ENCODE peak calls at places on chromosomes 16 and 17, in seven cellular contexts. G is bronchial epithelial cell, X is tibial artery, V is thoracic aorta, Z is right atrium auricular region, L is pancreas, I is coronary artery. Q is an unnamed sample.

GRCh38 chr17:20852541-20853370 is 190.1 kb downstream of the USP22 start:
- DNase-seq in G (peak), X (peak), V (no peak), Z (peak), L (no peak), I (no peak), Q (peak)

GRCh38 chr16:53865492-53865863 is 161.5 kb downstream of the FTO start:
- DNase-seq in G (peak), X (no peak), V (no peak), Z (no peak), L (no peak), I (no peak), Q (no peak)

GRCh38 chr16:51407199-51407598 is 256.1 kb upstream of the SALL1 start:
- DNase-seq in G (peak), X (no peak), V (no peak), Z (no peak), L (no peak), I (no peak), Q (no peak)

GRCh38 chr17:76051071-76051467 is 21.2 kb downstream of the SRP68 start:
- DNase-seq in G (peak), X (no peak), V (no peak), Z (no peak), L (no peak), I (no peak), Q (no peak)

GRCh38 chr17:81025065-81025751 is 9.7 kb upstream of the BAIAP2 start:
- DNase-seq in G (no peak), X (no peak), V (no peak), Z (no peak), L (no peak), I (no peak), Q (peak)

GRCh38 chr16:84471966-84472365 is 32.5 kb downstream of the MEAK7 start:
- DNase-seq in G (no peak), X (no peak), V (no peak), Z (no peak), L (no peak), I (peak), Q (peak)

GRCh38 chr17:31073411-31073810 is 21.4 kb upstream of the NF1 start:
- DNase-seq in G (no peak), X (no peak), V (no peak), Z (no peak), L (no peak), I (no peak), Q (no peak)

GRCh38 chr17:36602030-36602737 is 801 bp downstream of the MRM1 start:
- DNase-seq in G (no peak), X (no peak), V (no peak), Z (no peak), L (peak), I (no peak), Q (peak)

GRCh38 chr17:57004944-57005579 is 27.1 kb downstream of the SCPEP1 start:
- DNase-seq in G (no peak), X (no peak), V (no peak), Z (no peak), L (no peak), I (peak), Q (no peak)

GRCh38 chr17:1684307-1685189 is at the start of gene PRPF8:
- DNase-seq in G (peak), X (peak), V (peak), Z (peak), L (peak), I (peak), Q (peak)

GRCh38 chr16:88853336-88853941 is 3.3 kb downstream of the GALNS start:
- DNase-seq in G (no peak), X (no peak), V (no peak), Z (no peak), L (no peak), I (no peak), Q (peak)

GRCh38 chr16:12153662-12154061 is 177.1 kb downstream of the SNX29 start:
- DNase-seq in G (no peak), X (no peak), V (no peak), Z (no peak), L (no peak), I (no peak), Q (no peak)

GRCh38 chr16:54577566-54578180 is 291.1 kb upstream of the IRX3 start:
- DNase-seq in G (no peak), X (no peak), V (no peak), Z (no peak), L (no peak), I (no peak), Q (no peak)

DNA sequence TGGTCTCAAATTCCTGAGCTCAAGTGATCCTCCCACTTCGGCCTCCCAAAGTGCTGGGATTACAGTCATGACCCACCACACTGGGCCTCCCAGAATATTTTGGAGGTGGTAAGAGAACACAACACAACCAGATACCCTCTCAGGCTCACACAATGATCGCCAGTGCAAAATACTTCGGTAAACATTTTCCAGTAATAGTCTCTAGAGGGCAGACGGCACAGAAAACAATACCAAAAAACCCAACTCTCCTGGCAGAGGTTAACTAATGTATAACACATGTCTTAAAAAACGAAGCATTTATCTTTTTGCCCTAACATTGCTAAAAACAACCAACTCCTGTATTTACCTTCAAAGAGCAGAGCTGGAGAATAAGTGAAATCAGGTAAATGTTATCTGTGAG is 10.5 kb downstream of the NUFIP2 start:
- DNase-seq in G (no peak), X (no peak), V (no peak), Z (no peak), L (no peak), I (no peak), Q (no peak)
- TF ChIP-seq CTCF in G (no peak), X (no peak), V (no peak), Z (no peak), L (no peak), I (no peak), Q (no peak)

GRCh38 chr17:63537991-63538692 is 12.1 kb upstream of the DCAF7 start:
- DNase-seq in G (no peak), X (peak), V (no peak), Z (no peak), L (no peak), I (no peak), Q (no peak)
- H3K4me3 ChIP-seq in G (no peak), X (peak), V (peak), Z (no peak), L (no peak), I (peak), Q (peak)

GRCh38 chr16:4693956-4694663 is 748 bp downstream of the NUDT16L1 start:
- DNase-seq in G (no peak), X (peak), V (no peak), Z (no peak), L (peak), I (no peak), Q (peak)
- TF ChIP-seq CTCF in G (no peak), X (no peak), V (no peak), Z (no peak), L (no peak), I (no peak), Q (no peak)

GRCh38 chr16:81180578-81180977 is 57.9 kb upstream of the BCO1 start:
- DNase-seq in G (no peak), X (no peak), V (no peak), Z (no peak), L (no peak), I (no peak), Q (no peak)
- H3K4me3 ChIP-seq in G (no peak), X (peak), V (peak), Z (peak), L (no peak), I (no peak), Q (no peak)

GRCh38 chr16:29315916-29316517 is 90.5 kb downstream of the NPIPB11 start:
- DNase-seq in G (no peak), X (peak), V (no peak), Z (no peak), L (no peak), I (no peak), Q (no peak)
- TF ChIP-seq CTCF in G (peak), X (peak), V (no peak), Z (no peak), L (no peak), I (no peak), Q (no peak)

GRCh38 chr17:50187741-50188520 is 13.5 kb downstream of the COL1A1 start:
- DNase-seq in G (no peak), X (no peak), V (no peak), Z (no peak), L (no peak), I (no peak), Q (no peak)

GRCh38 chr17:50188521-50189395 is 12.7 kb downstream of the COL1A1 start:
- DNase-seq in G (no peak), X (no peak), V (no peak), Z (no peak), L (no peak), I (no peak), Q (no peak)

GRCh38 chr17:50186661-50187402 is 14.6 kb downstream of the COL1A1 start:
- DNase-seq in G (no peak), X (no peak), V (no peak), Z (no peak), L (no peak), I (no peak), Q (no peak)

GRCh38 chr17:50185724-50186545 is 15.5 kb downstream of the COL1A1 start:
- DNase-seq in G (no peak), X (no peak), V (no peak), Z (no peak), L (no peak), I (no peak), Q (no peak)

DNA sequence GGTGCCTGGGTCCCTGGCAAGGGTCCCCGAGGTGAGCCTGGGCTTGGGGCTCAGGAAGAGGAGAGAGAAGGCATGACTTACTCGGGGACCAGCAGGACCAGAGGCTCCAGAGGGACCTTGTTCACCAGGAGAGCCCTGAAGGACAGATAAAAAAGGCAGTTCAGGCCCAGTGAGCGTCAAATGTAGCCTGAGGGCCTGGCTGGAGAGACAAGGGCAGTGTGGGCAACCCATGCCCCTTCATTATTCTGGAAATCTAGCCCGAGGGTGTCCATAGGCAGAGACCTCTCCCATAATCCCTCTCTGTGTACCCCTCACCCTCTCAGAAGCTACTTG is 14.1 kb downstream of the COL1A1 start:
- DNase-seq in G (no peak), X (no peak), V (no peak), Z (no peak), L (no peak), I (no peak), Q (no peak)
- H3K4me3 ChIP-seq in G (no peak), X (no peak), V (no peak), Z (no peak), L (no peak), I (no peak), Q (no peak)

GRCh38 chr16:58345574-58346354 is 46.5 kb upstream of the GINS3 start:
- DNase-seq in G (peak), X (no peak), V (no peak), Z (no peak), L (no peak), I (no peak), Q (no peak)
- TF ChIP-seq CTCF in G (no peak), X (no peak), V (no peak), Z (no peak), L (no peak), I (no peak), Q (peak)

GRCh38 chr17:64564098-64564497 is 57.3 kb downstream of the CEP95 start:
- DNase-seq in G (no peak), X (no peak), V (no peak), Z (no peak), L (no peak), I (no peak), Q (no peak)
- H3K4me3 ChIP-seq in G (no peak), X (no peak), V (no peak), Z (no peak), L (no peak), I (no peak), Q (no peak)